ENCODE peak calls at places on chromosomes 7 and 10, in six cellular contexts. X is adrenal gland, T is PC-3, W is OCI-LY7, C is psoas muscle, R is heart left ventricle. U is an unnamed sample.

GRCh38 chr7:42350801-42351200 is 113.8 kb upstream of the GLI3 start:
- DNase-seq in W (no peak), C (no peak), X (no peak), T (peak; percentile 37), R (peak; percentile 27), U (no peak)

GRCh38 chr10:121580276-121581116 is 17.7 kb downstream of the FGFR2 start:
- DNase-seq in T (peak; percentile 31), W (no peak), X (no peak), C (no peak), R (no peak), U (no peak)

GRCh38 chr10:48575901-48576300 is 29.0 kb downstream of the ARHGAP22 start:
- DNase-seq in T (no peak), W (no peak), C (no peak), R (no peak), X (no peak), U (no peak)

GRCh38 chr7:142813262-142813661 is 41.6 kb upstream of the EPHB6 start:
- DNase-seq in W (no peak), C (no peak), R (no peak), X (no peak), T (peak; percentile 97), U (no peak)

GRCh38 chr10:3825244-3825643 is 40.2 kb upstream of the KLF6 start:
- DNase-seq in X (no peak), R (no peak), C (peak; percentile 70), T (peak; percentile 61), W (no peak), U (no peak)

GRCh38 chr10:101961591-101962498 is 94.1 kb downstream of the ARMH3 start:
- DNase-seq in C (peak; percentile 49), T (peak; percentile 43), R (peak; percentile 57), X (peak; percentile 87), W (no peak), U (peak; percentile 53)

GRCh38 chr7:2139004-2139652 is 93.6 kb downstream of the MAD1L1 start:
- DNase-seq in T (no peak), C (no peak), R (no peak), W (no peak), X (no peak), U (no peak)

GRCh38 chr10:94571528-94571927 is 25.9 kb downstream of the HELLS start:
- DNase-seq in W (no peak), X (no peak), T (peak; percentile 26), R (no peak), C (no peak), U (no peak)

GRCh38 chr10:79273603-79274002 is 73.7 kb upstream of the PPIF start:
- DNase-seq in T (no peak), C (peak; percentile 45), X (no peak), R (no peak), W (no peak), U (no peak)

GRCh38 chr10:114544045-114544659 is 113.9 kb downstream of the ABLIM1 start:
- DNase-seq in X (no peak), C (no peak), R (no peak), W (peak; percentile 96), T (peak; percentile 82), U (no peak)

GRCh38 chr7:93119191-93119905 is 1.6 kb upstream of the SAMD9 start:
- DNase-seq in T (no peak), C (no peak), W (no peak), R (no peak), X (no peak), U (no peak)

GRCh38 chr7:138842111-138842510 is 44.1 kb upstream of the ATP6V0A4 start:
- DNase-seq in R (no peak), T (peak; percentile 37), X (no peak), C (no peak), W (no peak), U (no peak)

GRCh38 chr10:124252097-124252715 is 158.8 kb upstream of the CHST15 start:
- DNase-seq in X (no peak), W (no peak), R (no peak), T (no peak), C (no peak), U (no peak)

GRCh38 chr10:86944907-86945306 is 12.5 kb downstream of the MMRN2 start:
- DNase-seq in X (no peak), W (no peak), C (no peak), T (no peak), R (no peak), U (no peak)

GRCh38 chr7:24817339-24817738 is 60.1 kb upstream of the GSDME start:
- DNase-seq in R (no peak), W (no peak), X (no peak), C (no peak), T (no peak), U (no peak)

GRCh38 chr7:157022681-157023588 is 12.5 kb upstream of the MNX1 start:
- DNase-seq in X (no peak), R (no peak), T (no peak), C (no peak), W (no peak), U (peak; percentile 80)

GRCh38 chr10:74079914-74080590 is 70.6 kb downstream of the AP3M1 start:
- DNase-seq in X (no peak), W (no peak), C (no peak), R (no peak), T (peak; percentile 92), U (no peak)

GRCh38 chr7:139232893-139233292 is 1.9 kb downstream of the UBN2 start:
- DNase-seq in W (no peak), T (peak; percentile 90), C (no peak), R (no peak), X (no peak), U (no peak)

GRCh38 chr7:16961650-16962049 is 79.9 kb upstream of the AGR3 start:
- DNase-seq in X (no peak), R (no peak), C (no peak), T (no peak), W (no peak), U (no peak)

GRCh38 chr10:29063806-29064644 is 224.8 kb upstream of the LYZL1 start:
- DNase-seq in R (no peak), T (peak; percentile 54), W (no peak), X (no peak), C (no peak), U (no peak)

GRCh38 chr10:11757820-11758463 is 15.8 kb downstream of the ECHDC3 start:
- DNase-seq in X (peak; percentile 87), C (peak; percentile 86), T (peak; percentile 72), W (peak; percentile 89), R (peak; percentile 84), U (peak; percentile 87)

GRCh38 chr10:118823256-118823907 is 68.6 kb upstream of the CACUL1 start:
- DNase-seq in X (no peak), R (no peak), T (no peak), W (no peak), C (no peak), U (no peak)

GRCh38 chr7:149759111-149759510 is 14.3 kb downstream of the ZNF467 start:
- DNase-seq in R (no peak), W (no peak), C (no peak), X (no peak), T (no peak), U (no peak)

GRCh38 chr10:101289541-101289940 is 60.3 kb upstream of the LBX1 start:
- DNase-seq in X (no peak), W (no peak), R (no peak), T (no peak), C (no peak), U (no peak)

GRCh38 chr10:47104786-47105385 is 193.7 kb downstream of the PTPN20 start:
- DNase-seq in C (no peak), R (no peak), X (peak; percentile 28), T (no peak), W (no peak), U (no peak)

GRCh38 chr7:104901239-104901638 is 112.8 kb upstream of the KMT2E start:
- DNase-seq in T (no peak), C (no peak), X (no peak), R (no peak), W (no peak), U (no peak)

GRCh38 chr7:101125989-101126650 is 784 bp upstream of the SERPINE1 start:
- DNase-seq in T (no peak), R (peak; percentile 82), W (peak; percentile 16), X (peak; percentile 67), C (peak; percentile 82), U (peak; percentile 75)

GRCh38 chr7:1101580-1102431 is 13.9 kb downstream of the GPER1 start:
- DNase-seq in R (no peak), T (no peak), W (no peak), X (peak; percentile 10), C (no peak), U (no peak)

GRCh38 chr7:36459236-36459960 is 69.7 kb downstream of the ANLN start:
- DNase-seq in X (no peak), C (no peak), R (no peak), T (no peak), W (no peak), U (no peak)

GRCh38 chr10:1377756-1378397 is 321.7 kb downstream of the WDR37 start:
- DNase-seq in X (no peak), W (no peak), R (no peak), T (no peak), C (no peak), U (no peak)

GRCh38 chr10:1378473-1378872 is 322.3 kb downstream of the WDR37 start:
- DNase-seq in W (no peak), X (no peak), R (no peak), T (no peak), C (no peak), U (no peak)

GRCh38 chr10:1380075-1380793 is 324.0 kb downstream of the WDR37 start:
- DNase-seq in W (no peak), C (no peak), R (no peak), X (no peak), T (no peak), U (no peak)

GRCh38 chr10:1381339-1381738 is 325.2 kb downstream of the WDR37 start:
- DNase-seq in X (no peak), T (no peak), R (no peak), W (no peak), C (no peak), U (no peak)

GRCh38 chr10:1379601-1380000 is 323.4 kb downstream of the WDR37 start:
- DNase-seq in X (no peak), T (no peak), C (no peak), R (no peak), W (no peak), U (no peak)
- TF ChIP-seq CTCF in X (no peak), T (no peak), C (no peak), R (no peak), W (peak; percentile 56), U (no peak)

GRCh38 chr7:129870668-129871067 is 82.1 kb downstream of the UBE2H start:
- DNase-seq in W (no peak), T (no peak), C (no peak), X (no peak), R (no peak), U (no peak)
- H3K4me1 ChIP-seq in W (no peaks in the 10 kb centered on the region), T (peaks cover 14% of the 10 kb centered on the region), C (peaks cover 31% of the 10 kb centered on the region), X (peaks cover 52% of the 10 kb centered on the region), R (peaks cover 24% of the 10 kb centered on the region), U (no peaks in the 10 kb centered on the region)

GRCh38 chr7:39621784-39622411 is 1.5 kb upstream of the RALA start:
- DNase-seq in C (no peak), X (no peak), W (no peak), R (no peak), T (no peak), U (no peak)
- H3K4me3 ChIP-seq in C (peak overlapping the region; percentile 94), X (no peak overlapping the region), W (peak overlapping the region; percentile 86), R (no peak overlapping the region), T (peak overlapping the region; percentile 83), U (peak overlapping the region; percentile 91)

GRCh38 chr7:121286742-121287699 is 41.8 kb upstream of the WNT16 start:
- DNase-seq in R (no peak), T (peak; percentile 64), W (peak; percentile 8), X (no peak), C (no peak), U (no peak)
- TF ChIP-seq CTCF in R (no peak), T (no peak), W (no peak), X (no peak), C (no peak), U (no peak)

U was measured in left lung.